ENCODE peak calls at places on chromosomes 11 and 22, in seven cellular contexts. Y is skeletal muscle cell; K is WTC11; U is myocyte; F is NCI-H460; V is stimulated activated CD4-positive, alpha-beta T cell treated with anti-CD3 and anti-CD28 coated beads, Interleukin-1b, Interleukin-23, amount 100 ng/mL, for 48 hours; E is mucosa of descending colon. C is an unnamed sample.

GRCh38 chr11:131689049-131689925 is 318.9 kb downstream of the NTM start:
- DNase-seq in U (no peak), Y (no peak), F (no peak), V (no peak), K (no peak), E (no peak), C (no peak)

GRCh38 chr11:72135891-72136676 is 559 bp downstream of the FOLR3 start:
- DNase-seq in K (no peak), E (no peak), Y (no peak), U (no peak), F (no peak), V (no peak), C (no peak)

GRCh38 chr11:67641302-67642147 is 2.0 kb upstream of the TBX10 start:
- DNase-seq in F (no peak), E (no peak), V (no peak), U (no peak), K (no peak), Y (no peak), C (no peak)

GRCh38 chr11:128549256-128549944 is 38.0 kb downstream of the ETS1 start:
- DNase-seq in U (no peak), Y (peak; percentile 81), F (no peak), V (no peak), K (peak; percentile 22), E (no peak), C (no peak)

GRCh38 chr11:4577761-4578160 is 3.8 kb upstream of the OR52I2 start:
- DNase-seq in K (no peak), U (no peak), V (no peak), E (peak; percentile 5), Y (no peak), F (no peak), C (no peak)

GRCh38 chr22:24506802-24507438 is 11.8 kb downstream of the UPB1 start:
- DNase-seq in K (no peak), F (peak; percentile 25), V (no peak), E (no peak), U (no peak), Y (no peak), C (no peak)

GRCh38 chr11:76606102-76606793 is 64.3 kb downstream of the LRRC32 start:
- DNase-seq in F (no peak), U (no peak), E (no peak), Y (no peak), V (no peak), K (no peak), C (no peak)

GRCh38 chr11:8832571-8833260 is 78.3 kb upstream of the AKIP1 start:
- DNase-seq in K (peak; percentile 25), U (peak; percentile 95), V (no peak), E (no peak), Y (no peak), F (no peak), C (no peak)

GRCh38 chr11:13210424-13210823 is 67.2 kb upstream of the BMAL1 start:
- DNase-seq in U (peak; percentile 76), K (peak; percentile 62), V (no peak), F (peak; percentile 58), Y (peak; percentile 32), E (peak; percentile 84), C (no peak)

GRCh38 chr22:22974795-22975580 is 87.4 kb downstream of the IGLL5 start:
- DNase-seq in V (no peak), U (no peak), F (no peak), E (no peak), K (no peak), Y (no peak), C (no peak)

GRCh38 chr11:119590651-119591308 is 138.2 kb downstream of the NECTIN1 start:
- DNase-seq in K (no peak), U (no peak), F (no peak), E (no peak), V (no peak), Y (no peak), C (no peak)

GRCh38 chr11:128692750-128693578 is 908 bp upstream of the FLI1 start:
- DNase-seq in U (no peak), V (no peak), Y (no peak), E (no peak), K (peak; percentile 49), F (no peak), C (no peak)

GRCh38 chr11:114832532-114833125 is 154.3 kb downstream of the NXPE2 start:
- DNase-seq in K (no peak), Y (no peak), F (no peak), U (no peak), E (peak; percentile 3), V (no peak), C (no peak)

GRCh38 chr11:66631883-66632282 is 6.6 kb upstream of the RBM4 start:
- DNase-seq in Y (no peak), K (no peak), F (no peak), E (no peak), V (no peak), U (no peak), C (no peak)

GRCh38 chr11:119513141-119513805 is 90.3 kb upstream of the THY1 start:
- DNase-seq in K (no peak), U (no peak), Y (no peak), E (no peak), V (no peak), F (no peak), C (no peak)

GRCh38 chr11:62033191-62034044 is 66.0 kb upstream of the FTH1 start:
- DNase-seq in V (no peak), U (no peak), F (no peak), K (no peak), E (no peak), Y (no peak), C (no peak)

GRCh38 chr11:62443390-62444201 is 24.8 kb downstream of the SCGB1A1 start:
- DNase-seq in U (no peak), E (peak; percentile 15), Y (no peak), K (no peak), F (no peak), V (no peak), C (no peak)

GRCh38 chr11:121741954-121742361 is 289.2 kb upstream of the SORL1-AS1 start:
- DNase-seq in Y (peak; percentile 60), E (peak; percentile 25), K (no peak), V (no peak), F (no peak), U (no peak), C (no peak)

GRCh38 chr11:83816572-83817187 is 530.5 kb upstream of the CCDC90B start:
- DNase-seq in V (no peak), Y (no peak), U (peak; percentile 15), E (no peak), F (peak; percentile 22), K (no peak), C (no peak)

GRCh38 chr22:19105867-19106802 is 16.1 kb downstream of the DGCR2 start:
- DNase-seq in K (peak; percentile 45), U (peak; percentile 25), Y (no peak), E (peak; percentile 27), V (peak; percentile 31), F (no peak), C (peak; percentile 27)

GRCh38 chr11:126477526-126478275 is 122.2 kb downstream of the ST3GAL4 start:
- DNase-seq in Y (no peak), K (no peak), V (peak; percentile 14), U (no peak), E (no peak), F (no peak), C (no peak)

GRCh38 chr11:72705442-72706365 is 31.5 kb upstream of the PDE2A start:
- DNase-seq in F (no peak), K (no peak), E (no peak), V (no peak), U (no peak), Y (no peak), C (no peak)

GRCh38 chr11:69906453-69906907 is 87.3 kb upstream of the FGF3 start:
- DNase-seq in F (no peak), K (no peak), E (no peak), V (no peak), Y (no peak), U (no peak), C (no peak)

C was measured in T-helper 17 cell.